ENCODE peak calls at places on chromosomes 16 and 17, in ten cellular contexts. R, X, I, U, S, J, G, Q, P and E are unnamed samples.

GRCh38 chr17:80414508-80414802 is 512 bp upstream of the ENDOV start:
- DNase-seq in S (no peak), I (no peak), Q (no peak), J (no peak), R (no peak), P (peak), G (no peak), U (no peak), X (no peak), E (no peak)

GRCh38 chr17:14775761-14776492 is 475.0 kb downstream of the HS3ST3B1 start:
- DNase-seq in G (no peak), U (no peak), S (no peak), J (no peak), R (no peak), X (no peak), P (peak), Q (no peak), I (no peak), E (no peak)

GRCh38 chr16:25063865-25064264 is 47.7 kb upstream of the LCMT1 start:
- DNase-seq in U (no peak), G (no peak), J (no peak), Q (peak), S (peak), P (peak), I (no peak), R (no peak), X (no peak), E (no peak)

GRCh38 chr16:4602330-4602729 is 12.4 kb downstream of the UBALD1 start:
- DNase-seq in U (no peak), Q (no peak), I (no peak), R (no peak), J (no peak), G (no peak), X (no peak), P (no peak), S (no peak), E (no peak)

GRCh38 chr17:75270218-75270965 is 639 bp downstream of the MIF4GD start:
- DNase-seq in R (peak), Q (peak), U (peak), G (peak), J (peak), X (peak), P (peak), S (peak), I (peak), E (no peak)

GRCh38 chr16:19781196-19781595 is 63.1 kb downstream of the IQCK start:
- DNase-seq in J (no peak), Q (peak), U (no peak), G (no peak), P (peak), I (no peak), R (no peak), S (no peak), X (no peak), E (no peak)

GRCh38 chr17:18361837-18362380 is 1.4 kb downstream of the SHMT1 start:
- DNase-seq in I (no peak), S (no peak), R (no peak), U (no peak), J (no peak), P (no peak), Q (no peak), X (no peak), G (no peak), E (no peak)

GRCh38 chr17:50680126-50680525 is 27.6 kb downstream of the ANKRD40 start:
- DNase-seq in G (no peak), R (no peak), P (no peak), X (no peak), S (no peak), I (no peak), U (no peak), J (no peak), Q (no peak), E (no peak)

GRCh38 chr16:67457611-67458010 is 23.3 kb downstream of the ATP6V0D1 start:
- DNase-seq in Q (no peak), P (no peak), R (no peak), I (no peak), G (no peak), S (no peak), U (no peak), J (no peak), X (no peak), E (no peak)

GRCh38 chr16:3569851-3570250 is 7.4 kb downstream of the NLRC3 start:
- DNase-seq in I (no peak), G (no peak), S (no peak), U (no peak), X (no peak), J (no peak), P (no peak), Q (no peak), R (no peak), E (no peak)

GRCh38 chr17:63780507-63780906 is 6.5 kb downstream of the DDX42 start:
- DNase-seq in P (peak), S (no peak), U (peak), R (no peak), I (no peak), J (no peak), G (peak), X (no peak), Q (peak), E (no peak)

GRCh38 chr16:66996324-66996982 is 8.1 kb downstream of the CES4A start:
- DNase-seq in G (no peak), Q (peak), I (no peak), P (peak), U (peak), S (peak), R (peak), J (no peak), X (no peak), E (no peak)

GRCh38 chr17:81090361-81091133 is 55.6 kb downstream of the BAIAP2 start:
- DNase-seq in S (peak), J (peak), X (peak), P (peak), Q (peak), G (no peak), R (no peak), I (peak), U (no peak), E (no peak)

GRCh38 chr16:27272076-27272475 is 3.5 kb upstream of the NSMCE1 start:
- DNase-seq in Q (no peak), J (no peak), R (no peak), G (no peak), I (no peak), P (no peak), X (no peak), S (no peak), U (no peak), E (peak)

GRCh38 chr17:80694992-80695912 is 150.6 kb downstream of the RPTOR start:
- DNase-seq in J (no peak), U (no peak), P (no peak), S (no peak), X (no peak), I (no peak), G (no peak), R (no peak), Q (no peak), E (no peak)

GRCh38 chr17:78289802-78290363 is 58.5 kb downstream of the TMEM235 start:
- DNase-seq in I (peak), R (peak), P (peak), G (peak), Q (peak), X (peak), S (peak), J (peak), U (peak), E (no peak)

GRCh38 chr17:34386925-34387550 is 24.0 kb upstream of the CCL1 start:
- DNase-seq in G (no peak), P (peak), U (no peak), J (no peak), S (peak), Q (peak), R (no peak), X (no peak), I (no peak), E (peak)

GRCh38 chr17:43356999-43357398 is 41.8 kb upstream of the ARL4D start:
- DNase-seq in J (no peak), G (no peak), S (no peak), U (no peak), Q (peak), P (peak), I (no peak), R (peak), X (no peak), E (no peak)

GRCh38 chr17:15289285-15290185 is 24.4 kb upstream of the PMP22 start:
- DNase-seq in I (no peak), Q (peak), S (no peak), P (peak), G (no peak), X (no peak), J (no peak), R (no peak), U (no peak), E (no peak)

GRCh38 chr16:2250652-2251280 is 621 bp downstream of the ECI1 start:
- DNase-seq in R (no peak), I (no peak), Q (no peak), P (peak), J (no peak), U (no peak), X (no peak), G (no peak), S (no peak), E (no peak)

GRCh38 chr16:1749152-1750117 is 21.9 kb downstream of the NME3 start:
- DNase-seq in P (no peak), S (no peak), I (no peak), U (no peak), R (no peak), G (no peak), J (no peak), X (no peak), Q (peak), E (no peak)

GRCh38 chr16:75261590-75262078 is 10.2 kb upstream of the BCAR1 start:
- DNase-seq in J (no peak), S (no peak), P (no peak), X (no peak), R (no peak), U (no peak), Q (no peak), I (no peak), G (no peak), E (no peak)

GRCh38 chr17:77892469-77893143 is 65.9 kb upstream of the TNRC6C start:
- DNase-seq in Q (no peak), S (no peak), I (peak), R (no peak), P (no peak), U (no peak), J (no peak), G (peak), X (peak), E (no peak)

GRCh38 chr17:5631958-5632357 is 47.6 kb upstream of the NLRP1 start:
- DNase-seq in G (no peak), P (no peak), I (no peak), Q (no peak), R (no peak), S (no peak), X (no peak), U (no peak), J (no peak), E (no peak)

GRCh38 chr17:47860396-47860795 is 9.4 kb upstream of the SP6 start:
- DNase-seq in Q (no peak), R (no peak), X (no peak), U (no peak), S (no peak), P (no peak), G (no peak), I (no peak), J (no peak), E (no peak)

GRCh38 chr16:527015-527903 is at the start of gene CAPN15:
- DNase-seq in X (peak), R (peak), J (peak), Q (peak), U (peak), S (peak), G (peak), P (peak), I (peak), E (no peak)

GRCh38 chr17:60600490-60601431 is 768 bp downstream of the PPM1D start:
- DNase-seq in Q (peak), I (peak), J (peak), S (peak), G (peak), P (peak), U (peak), R (peak), X (peak), E (no peak)

GRCh38 chr17:29379084-29379811 is 10.9 kb upstream of the TAOK1 start:
- DNase-seq in J (no peak), G (no peak), R (no peak), X (no peak), P (no peak), U (peak), I (no peak), Q (no peak), S (no peak), E (no peak)

GRCh38 chr16:79269211-79269863 is 331.2 kb downstream of the MAF start:
- DNase-seq in S (no peak), Q (no peak), P (no peak), G (no peak), X (peak), R (no peak), J (peak), I (no peak), U (no peak), E (no peak)

GRCh38 chr17:6126768-6127167 is 56.6 kb downstream of the WSCD1 start:
- DNase-seq in U (no peak), S (no peak), I (no peak), P (no peak), J (no peak), R (no peak), Q (no peak), G (no peak), X (no peak), E (no peak)

GRCh38 chr17:81513669-81514484 is 1.3 kb upstream of the ACTG1 start:
- DNase-seq in P (peak), S (peak), R (peak), J (peak), Q (peak), G (no peak), X (peak), I (peak), U (peak), E (no peak)

GRCh38 chr17:74180336-74180735 is 23.1 kb upstream of the RPL38 start:
- DNase-seq in X (peak), U (no peak), Q (no peak), J (no peak), I (no peak), R (no peak), S (no peak), G (no peak), P (no peak), E (no peak)

GRCh38 chr17:83058478-83059167 is 20.8 kb upstream of the METRNL start:
- DNase-seq in X (peak), P (no peak), Q (no peak), J (no peak), R (no peak), U (no peak), G (no peak), S (no peak), I (no peak), E (no peak)

GRCh38 chr16:5444181-5444580 is 346.6 kb upstream of the EEF2KMT start:
- DNase-seq in U (no peak), G (no peak), S (no peak), P (no peak), X (no peak), R (no peak), J (no peak), Q (no peak), I (no peak), E (no peak)

DNA sequence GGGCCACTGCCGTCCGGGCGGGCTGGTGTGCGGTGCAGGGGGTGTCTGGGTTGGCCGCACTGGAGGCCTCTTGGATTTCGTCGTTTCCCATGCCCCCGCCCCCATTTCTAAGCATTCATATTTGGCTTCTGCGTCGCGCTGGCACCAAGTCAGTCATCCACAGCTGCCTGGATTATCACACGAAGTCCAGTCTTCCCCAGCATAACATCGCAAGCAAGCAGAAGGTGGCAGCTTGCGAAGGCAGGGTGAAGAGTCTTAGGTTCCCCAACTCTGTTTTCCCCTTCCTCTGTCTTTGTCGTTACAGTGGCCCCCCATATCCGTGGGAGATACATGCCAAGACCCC is 43.5 kb downstream of the ELAC2 start:
- DNase-seq in X (no peak), S (no peak), I (no peak), G (no peak), P (no peak), U (no peak), Q (no peak), R (peak), J (no peak), E (no peak)
- H3K4me3 ChIP-seq in X (no peak), S (peak), I (peak), G (no peak), P (peak), U (peak), Q (peak), R (peak), J (no peak), E (peak)

DNA sequence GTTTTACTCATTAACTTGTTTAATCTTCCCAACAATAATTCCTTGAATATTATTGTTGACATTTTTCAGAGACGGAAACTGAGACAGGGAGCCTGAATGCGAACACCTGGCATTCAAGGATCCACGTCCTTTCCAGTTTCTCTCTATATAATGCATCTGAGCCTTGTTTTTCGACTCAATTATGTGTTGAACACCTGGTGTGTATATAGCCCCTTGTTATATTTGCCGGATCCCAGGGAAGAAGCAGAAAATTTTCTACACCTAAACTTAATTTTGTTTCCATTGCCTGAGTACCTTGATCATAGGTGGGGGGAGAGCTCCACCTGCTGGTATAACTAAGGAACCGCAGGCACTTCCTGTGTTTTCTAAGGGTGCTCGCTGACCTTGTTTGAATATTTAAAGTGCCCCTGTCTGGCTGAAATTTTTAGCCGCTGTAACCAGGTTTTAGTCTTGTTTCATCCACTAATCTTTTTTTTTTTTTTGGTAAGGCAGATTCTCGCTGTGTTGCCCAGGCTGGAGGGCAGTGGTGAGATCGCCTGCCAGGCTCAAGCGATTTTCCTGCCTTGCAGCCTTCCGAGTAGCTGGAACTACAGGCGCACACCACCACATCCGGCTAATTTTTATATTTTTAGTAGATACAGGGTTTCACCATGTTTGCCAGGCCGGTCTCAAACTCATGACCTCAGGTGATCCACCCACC is 6.6 kb upstream of the NUBP1 start:
- DNase-seq in S (peak), P (peak), X (peak), Q (peak), G (peak), U (peak), I (no peak), R (peak), J (peak), E (peak)
- H3K4me3 ChIP-seq in S (peak), P (no peak), X (peak), Q (no peak), G (no peak), U (no peak), I (peak), R (no peak), J (peak), E (no peak)

GRCh38 chr17:7997186-7997585 is 5.2 kb upstream of the GUCY2D start:
- DNase-seq in G (peak), U (no peak), S (peak), R (no peak), P (peak), Q (no peak), J (peak), I (peak), X (no peak), E (no peak)
- H3K4me3 ChIP-seq in G (no peak), U (no peak), S (no peak), R (no peak), P (no peak), Q (no peak), J (no peak), I (no peak), X (no peak), E (no peak)

GRCh38 chr17:45226620-45227019 is 4.9 kb downstream of the FMNL1 start:
- DNase-seq in P (no peak), G (no peak), I (no peak), X (no peak), Q (no peak), R (no peak), U (no peak), S (no peak), J (no peak), E (no peak)
- H3K4me3 ChIP-seq in P (no peak), G (no peak), I (peak), X (peak), Q (no peak), R (no peak), U (no peak), S (peak), J (peak), E (peak)

GRCh38 chr16:54270711-54271110 is 15.9 kb downstream of the IRX3 start:
- DNase-seq in Q (no peak), G (no peak), X (no peak), U (no peak), J (no peak), P (no peak), S (no peak), R (no peak), I (no peak), E (no peak)
- H3K4me3 ChIP-seq in Q (no peak), G (no peak), X (no peak), U (no peak), J (no peak), P (no peak), S (no peak), R (no peak), I (no peak), E (no peak)

GRCh38 chr17:27353469-27354050 is 59.6 kb downstream of the WSB1 start:
- DNase-seq in G (peak), U (peak), X (peak), P (peak), S (peak), J (peak), I (peak), Q (peak), R (peak), E (no peak)
- H3K4me3 ChIP-seq in G (peak), U (peak), X (peak), P (peak), S (peak), J (peak), I (peak), Q (peak), R (peak), E (peak)

GRCh38 chr16:30359871-30360170 is 4.7 kb upstream of the CD2BP2 start:
- DNase-seq in P (no peak), G (no peak), U (no peak), I (no peak), X (no peak), Q (no peak), S (no peak), J (no peak), R (no peak), E (no peak)

GRCh38 chr16:30357715-30358576 is 2.8 kb upstream of the CD2BP2 start:
- DNase-seq in P (no peak), S (no peak), J (no peak), U (no peak), Q (no peak), G (no peak), X (peak), R (no peak), I (no peak), E (no peak)

GRCh38 chr16:30357085-30357714 is 2.1 kb upstream of the CD2BP2 start:
- DNase-seq in X (peak), S (no peak), G (no peak), P (peak), I (no peak), Q (peak), R (no peak), U (no peak), J (no peak), E (no peak)

GRCh38 chr16:30358990-30359870 is 4.1 kb upstream of the CD2BP2 start:
- DNase-seq in G (no peak), S (no peak), J (no peak), X (no peak), R (no peak), U (no peak), I (no peak), Q (no peak), P (no peak), E (no peak)

GRCh38 chr16:30358577-30358936 is 3.4 kb upstream of the CD2BP2 start:
- DNase-seq in R (no peak), I (no peak), Q (no peak), J (no peak), G (no peak), S (no peak), X (no peak), P (no peak), U (no peak), E (no peak)
- H3K4me3 ChIP-seq in R (no peak), I (no peak), Q (no peak), J (no peak), G (no peak), S (no peak), X (no peak), P (no peak), U (no peak), E (no peak)

GRCh38 chr17:40283662-40284061 is 4.0 kb upstream of the CDC6 start:
- DNase-seq in G (peak), J (no peak), U (no peak), X (no peak), R (no peak), S (no peak), Q (peak), P (peak), I (no peak), E (no peak)
- H3K4me3 ChIP-seq in G (no peak), J (no peak), U (no peak), X (no peak), R (no peak), S (no peak), Q (peak), P (peak), I (no peak), E (no peak)